ENCODE peak calls at places on chromosomes 7 and 10, in eight cellular contexts. H is HCT116, F is H1, A is SK-N-SH, G is GM12878, I is HepG2, X is K562, N is A549. J is an unnamed sample.

GRCh38 chr10:126130291-126130710 is 233.9 kb downstream of the FANK1 start:
- DNase-seq in N (no peak), F (no peak), X (no peak), H (no peak), I (no peak), G (no peak), A (no peak), J (peak)

GRCh38 chr7:96739609-96740008 is 30.0 kb upstream of the SEM1 start:
- DNase-seq in H (no peak), G (no peak), A (no peak), F (no peak), I (no peak), N (no peak), X (no peak), J (no peak)

GRCh38 chr7:74049997-74050798 is 22.2 kb downstream of the ELN start:
- DNase-seq in F (no peak), N (no peak), X (no peak), I (no peak), H (no peak), A (no peak), G (no peak), J (no peak)

GRCh38 chr7:71131256-71131752 is 640 bp upstream of the GALNT17 start:
- DNase-seq in X (no peak), F (peak), G (no peak), I (no peak), H (no peak), N (no peak), A (peak), J (no peak)

GRCh38 chr7:129845972-129846327 is 106.8 kb downstream of the UBE2H start:
- DNase-seq in H (peak), X (no peak), G (no peak), F (no peak), N (peak), I (no peak), A (no peak), J (peak)

GRCh38 chr7:74029991-74030415 is 2.0 kb downstream of the ELN start:
- DNase-seq in I (no peak), X (no peak), G (no peak), N (no peak), H (no peak), F (no peak), A (no peak), J (no peak)

GRCh38 chr7:120272896-120273475 is at the start of gene KCND2:
- DNase-seq in A (peak), H (no peak), X (no peak), F (peak), I (no peak), G (no peak), N (no peak), J (no peak)

GRCh38 chr10:43120948-43121290 is 17.3 kb upstream of the CSGALNACT2 start:
- DNase-seq in N (no peak), F (no peak), X (no peak), A (no peak), H (no peak), G (peak), I (no peak), J (peak)

GRCh38 chr7:20362574-20363253 is 32.0 kb downstream of the ITGB8 start:
- DNase-seq in H (no peak), A (no peak), X (no peak), F (no peak), I (no peak), N (no peak), G (no peak), J (no peak)

GRCh38 chr7:50356945-50357268 is 52.4 kb downstream of the IKZF1 start:
- DNase-seq in H (no peak), G (no peak), A (no peak), X (no peak), N (no peak), F (no peak), I (no peak), J (no peak)

GRCh38 chr7:23768022-23768421 is 58.0 kb downstream of the STK31 start:
- DNase-seq in I (no peak), A (no peak), G (no peak), N (no peak), F (no peak), H (no peak), X (no peak), J (no peak)

GRCh38 chr10:72243822-72244437 is 27.9 kb upstream of the ASCC1 start:
- DNase-seq in F (no peak), H (no peak), I (no peak), G (no peak), X (peak), N (peak), A (no peak), J (peak)

GRCh38 chr7:156234192-156234591 is 406.4 kb upstream of the RNF32 start:
- DNase-seq in F (no peak), I (no peak), G (no peak), N (no peak), A (no peak), H (no peak), X (no peak), J (no peak)

GRCh38 chr7:149716932-149717307 is 56.5 kb downstream of the ZNF467 start:
- DNase-seq in A (no peak), G (no peak), H (no peak), I (no peak), X (no peak), F (peak), N (no peak), J (no peak)

GRCh38 chr7:123769371-123769770 is 20.6 kb upstream of the WASL start:
- DNase-seq in F (no peak), A (no peak), G (no peak), N (peak), X (no peak), H (peak), I (peak), J (peak)

GRCh38 chr10:109593686-109594085 is 329.6 kb downstream of the XPNPEP1 start:
- DNase-seq in N (no peak), F (no peak), A (no peak), H (no peak), I (no peak), X (no peak), G (no peak), J (no peak)

GRCh38 chr10:59079386-59080226 is 96.8 kb upstream of the PHYHIPL start:
- DNase-seq in A (no peak), G (no peak), H (peak), X (no peak), I (peak), N (peak), F (no peak), J (peak)

GRCh38 chr10:72337039-72337629 is 17.6 kb downstream of the DNAJB12 start:
- DNase-seq in G (no peak), H (no peak), I (peak), X (peak), A (peak), N (peak), F (peak), J (peak)

GRCh38 chr10:317219-317868 is 182.1 kb downstream of the ZMYND11 start:
- DNase-seq in A (no peak), X (no peak), H (no peak), G (peak), F (no peak), I (no peak), N (no peak), J (peak)

GRCh38 chr10:110747609-110748464 is 103.7 kb downstream of the RBM20 start:
- DNase-seq in I (no peak), X (no peak), N (no peak), H (no peak), G (no peak), A (no peak), F (no peak), J (no peak)

GRCh38 chr7:129612112-129613015 is 844 bp downstream of the NRF1 start:
- DNase-seq in N (peak), F (peak), X (peak), H (no peak), A (peak), G (no peak), I (no peak), J (peak)

GRCh38 chr10:46539596-46540411 is 16.7 kb downstream of the GPRIN2 start:
- DNase-seq in F (no peak), H (no peak), X (no peak), G (no peak), N (peak), A (no peak), I (peak), J (peak)

GRCh38 chr10:35204650-35205319 is 78.1 kb downstream of the CREM start:
- DNase-seq in H (no peak), I (no peak), F (no peak), X (peak), N (no peak), A (no peak), G (no peak), J (no peak)

DNA sequence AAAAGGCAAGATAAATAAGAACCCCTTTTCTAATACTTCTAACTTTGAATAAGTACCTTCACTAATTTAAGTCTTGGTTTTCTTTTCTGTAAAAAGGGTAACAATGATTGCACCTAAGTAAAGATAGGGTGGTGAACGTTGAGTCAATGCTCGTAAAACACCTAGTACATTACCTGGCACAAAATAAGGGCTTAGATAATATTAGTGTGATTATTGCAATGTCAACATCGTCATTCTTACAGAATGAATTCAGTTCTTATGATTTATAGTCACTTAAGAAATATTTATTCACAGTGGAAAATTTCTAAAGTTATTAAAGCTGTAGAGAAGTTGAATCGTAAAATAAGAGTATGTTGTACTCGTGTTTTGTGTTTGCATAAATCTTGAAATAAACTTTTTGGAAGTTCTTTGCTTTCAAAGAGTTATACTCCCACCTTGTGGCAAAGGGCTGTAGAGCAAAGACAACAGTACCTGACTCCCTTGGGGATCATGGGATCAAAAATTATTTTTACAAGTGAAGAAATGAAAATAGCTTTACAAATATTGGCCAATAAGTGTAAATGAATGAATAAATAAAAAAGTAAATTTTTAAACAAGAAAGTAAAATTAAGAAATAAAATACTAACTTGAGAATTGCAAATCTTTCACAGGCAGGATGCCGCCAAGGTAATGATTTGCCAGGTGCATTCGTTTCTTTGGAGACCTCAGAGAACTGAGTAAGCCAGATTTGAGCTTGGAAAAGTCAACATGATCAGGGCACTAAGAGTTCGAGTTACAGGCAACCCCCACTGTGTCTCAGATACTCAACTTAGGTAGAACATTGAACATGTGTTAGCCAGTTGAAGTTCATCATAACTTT is 285.8 kb upstream of the CACNA2D1 start:
- DNase-seq in G (no peak), N (peak), X (peak), A (peak), I (peak), F (no peak), H (peak), J (peak)
- TF ChIP-seq RAD21 in G (peak), N (peak), X (peak), A (peak), I (no peak), F (peak), H (peak), J (peak)

DNA sequence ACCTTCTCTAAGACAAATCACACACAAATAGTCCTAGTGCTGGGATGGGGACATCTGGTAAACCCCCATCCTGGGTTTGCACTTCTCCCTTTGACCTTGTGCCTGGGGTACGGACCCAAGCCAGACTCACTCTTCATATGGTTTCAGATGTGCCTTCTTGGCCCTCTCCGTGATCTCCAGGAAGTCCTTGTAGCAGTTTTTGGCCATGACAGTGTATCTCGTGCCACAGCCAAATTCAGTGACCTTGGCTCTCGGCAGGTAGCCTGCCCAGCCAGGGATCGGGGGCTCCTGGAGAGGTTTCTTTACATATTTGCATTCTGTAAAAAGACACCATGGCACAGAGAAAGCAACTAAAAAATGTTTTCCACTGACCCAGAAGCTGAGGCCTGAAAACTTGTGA is 43.9 kb downstream of the PNLIPRP2 start:
- DNase-seq in F (peak), H (no peak), G (no peak), N (no peak), X (no peak), I (no peak), A (no peak), J (no peak)
- TF ChIP-seq RAD21 in F (no peak), H (no peak), G (no peak), N (no peak), X (no peak), I (no peak), A (no peak), J (no peak)

DNA sequence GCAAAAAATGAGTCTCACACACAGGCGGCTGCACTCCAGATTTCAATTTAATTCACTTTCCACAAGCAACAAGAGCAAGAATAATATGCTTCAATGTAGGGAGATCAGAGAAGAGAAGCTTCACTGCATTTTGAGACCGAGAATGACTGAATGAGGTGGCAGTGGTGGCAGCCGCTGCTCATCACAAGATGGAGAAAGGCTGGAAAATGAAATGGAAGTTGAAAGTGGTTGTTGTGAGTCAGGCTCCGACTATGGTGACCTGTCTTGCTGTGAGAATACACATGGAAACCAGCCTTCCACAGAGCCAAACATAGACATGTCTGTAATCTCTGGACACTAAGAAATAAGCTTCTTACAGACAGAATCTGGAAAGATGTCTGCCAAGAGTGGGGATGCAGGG is 499.6 kb upstream of the LRRN3 start:
- DNase-seq in A (no peak), H (no peak), I (no peak), G (no peak), F (no peak), X (no peak), N (no peak), J (peak)
- TF ChIP-seq RAD21 in A (no peak), H (no peak), I (no peak), G (no peak), F (no peak), X (no peak), N (no peak), J (no peak)

GRCh38 chr7:131540491-131541162 is 15.8 kb downstream of the PODXL start:
- DNase-seq in A (no peak), N (peak), F (no peak), X (no peak), H (no peak), I (peak), G (no peak), J (no peak)
- TF ChIP-seq RAD21 in A (no peak), N (no peak), F (no peak), X (no peak), H (no peak), I (no peak), G (no peak), J (no peak)

GRCh38 chr10:19824397-19825342 is 8.4 kb downstream of the PLXDC2 start:
- DNase-seq in X (no peak), I (no peak), A (peak), N (no peak), F (no peak), G (no peak), H (no peak), J (no peak)
- TF ChIP-seq RAD21 in X (no peak), I (no peak), A (no peak), N (no peak), F (no peak), G (no peak), H (no peak), J (no peak)

GRCh38 chr10:79229081-79229541 is 118.2 kb upstream of the PPIF start:
- DNase-seq in X (no peak), A (peak), G (no peak), F (no peak), N (no peak), I (no peak), H (no peak), J (no peak)
- TF ChIP-seq RAD21 in X (no peak), A (no peak), G (no peak), F (no peak), N (no peak), I (no peak), H (no peak), J (no peak)